ENCODE peak calls at places on chromosomes 1 and 21, in seven cellular contexts. X is ascending aorta, J is RWPE2, H is AG10803, O is lower lobe of right lung, Q is AG04450, N is WERI-Rb-1. I is an unnamed sample.
A peak's percentile ranks its signal among the peaks of the same experiment; 100 is the strongest.

GRCh38 chr1:30877205-30877912 is 31.2 kb downstream of the SDC3 start:
- DNase-seq in X (peak; percentile 92), J (no peak), Q (peak; percentile 38), O (peak; percentile 81), N (no peak), H (peak; percentile 93), I (no peak)

GRCh38 chr1:14443164-14443787 is 155.2 kb upstream of the KAZN start:
- DNase-seq in N (no peak), Q (no peak), O (no peak), X (no peak), J (no peak), H (peak; percentile 17), I (no peak)

GRCh38 chr21:46634966-46635323 is 529 bp upstream of the PRMT2 start:
- DNase-seq in Q (peak; percentile 70), O (peak; percentile 78), H (peak; percentile 90), X (peak; percentile 85), J (peak; percentile 62), N (peak; percentile 92), I (peak; percentile 89)

GRCh38 chr1:7679873-7680790 is 91.0 kb upstream of the VAMP3 start:
- DNase-seq in J (no peak), H (peak; percentile 14), O (peak; percentile 60), N (peak; percentile 73), X (no peak), Q (no peak), I (no peak)

GRCh38 chr1:231385118-231385748 is 36.9 kb downstream of the EGLN1 start:
- DNase-seq in H (no peak), J (no peak), O (no peak), Q (no peak), N (no peak), X (no peak), I (no peak)

GRCh38 chr1:234727018-234727757 is 117.2 kb upstream of the IRF2BP2 start:
- DNase-seq in X (no peak), J (no peak), O (no peak), H (no peak), Q (no peak), N (peak; percentile 93), I (no peak)

GRCh38 chr1:105137543-105138444 is 1388.1 kb downstream of the AMY1C start:
- DNase-seq in J (no peak), O (no peak), N (peak; percentile 44), X (no peak), H (no peak), Q (no peak), I (no peak)

GRCh38 chr1:205294914-205295310 is 26.6 kb downstream of the NUAK2 start:
- DNase-seq in X (no peak), Q (no peak), H (no peak), J (no peak), N (no peak), O (no peak), I (no peak)

GRCh38 chr1:1594602-1594981 is 5.3 kb downstream of the FNDC10 start:
- DNase-seq in O (no peak), Q (no peak), X (no peak), J (no peak), N (no peak), H (no peak), I (no peak)

GRCh38 chr1:177800386-177801058 is 169.3 kb downstream of the SEC16B start:
- DNase-seq in X (no peak), J (no peak), O (no peak), N (no peak), Q (no peak), H (peak; percentile 78), I (no peak)

GRCh38 chr21:31366825-31367224 is 22.8 kb upstream of the TIAM1 start:
- DNase-seq in X (no peak), J (peak; percentile 77), N (no peak), H (peak; percentile 34), Q (peak; percentile 48), O (no peak), I (no peak)

GRCh38 chr1:2314297-2314802 is 77.0 kb downstream of the MORN1 start:
- DNase-seq in H (peak; percentile 67), N (peak; percentile 66), O (peak; percentile 79), J (no peak), Q (no peak), X (peak; percentile 87), I (peak; percentile 92)

GRCh38 chr1:201582261-201582951 is 43.5 kb downstream of the NAV1 start:
- DNase-seq in J (no peak), X (no peak), O (peak; percentile 37), Q (no peak), H (peak; percentile 72), N (no peak), I (no peak)

GRCh38 chr1:15714438-15715136 is 21.5 kb upstream of the SLC25A34 start:
- DNase-seq in N (no peak), Q (peak; percentile 61), H (peak; percentile 77), X (no peak), O (no peak), J (no peak), I (no peak)

DNA sequence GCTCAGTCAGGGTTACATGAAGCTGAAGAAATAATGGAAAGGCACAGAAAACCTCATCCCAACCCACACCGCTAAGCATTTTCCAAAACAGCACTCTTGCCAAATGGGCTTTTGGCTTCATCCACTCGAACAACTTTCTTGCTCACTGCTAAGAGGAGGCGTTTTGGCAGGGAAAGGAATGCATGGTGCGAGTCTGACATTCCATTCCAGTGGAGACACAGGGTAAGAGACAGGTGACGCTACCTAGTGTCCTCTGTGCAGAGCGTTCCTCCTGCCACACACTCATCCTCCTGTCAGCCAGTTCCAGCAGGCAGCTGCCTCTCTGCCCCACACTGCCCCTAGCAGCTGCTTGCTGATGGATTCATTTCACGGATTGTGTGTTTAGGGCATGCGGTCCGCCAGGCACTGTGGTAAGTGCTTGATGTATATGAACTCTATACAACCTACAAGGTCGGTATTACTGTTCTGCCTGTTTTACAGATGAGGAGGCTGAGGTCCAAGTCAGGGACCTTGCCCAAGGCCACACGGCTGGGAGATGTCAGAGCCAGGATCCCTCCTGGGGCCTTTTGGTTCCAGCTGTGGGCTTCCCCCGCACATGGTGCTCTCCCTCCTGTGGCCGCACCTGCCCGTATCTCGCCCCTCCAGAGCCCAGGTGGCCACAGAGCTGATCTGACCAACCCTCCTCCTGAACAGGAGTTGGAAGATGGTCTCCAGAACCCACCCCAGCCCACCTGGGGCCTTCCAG is 25.7 kb upstream of the BACE2 start:
- DNase-seq in Q (peak; percentile 6), O (no peak), H (peak; percentile 97), X (peak; percentile 76), N (no peak), J (no peak), I (no peak)
- TF ChIP-seq CTCF in Q (no peak), O (no peak), H (peak; percentile 24), X (no peak), N (no peak), J (no peak), I (no peak)

GRCh38 chr1:35852241-35852640 is 30.8 kb upstream of the AGO1 start:
- DNase-seq in O (no peak), Q (no peak), X (no peak), J (no peak), N (no peak), H (no peak), I (no peak)
- TF ChIP-seq CTCF in O (no peak), Q (no peak), X (no peak), J (no peak), N (no peak), H (no peak), I (no peak)

GRCh38 chr1:74771913-74772515 is 39.1 kb downstream of the TYW3 start:
- DNase-seq in N (peak; percentile 17), X (no peak), O (no peak), J (no peak), Q (peak; percentile 8), H (peak; percentile 48), I (no peak)

GRCh38 chr1:74772945-74773344 is 40.0 kb downstream of the TYW3 start:
- DNase-seq in J (no peak), Q (no peak), N (no peak), H (no peak), O (no peak), X (no peak), I (no peak)

GRCh38 chr1:74773540-74773939 is 40.6 kb downstream of the TYW3 start:
- DNase-seq in N (no peak), Q (no peak), H (no peak), O (no peak), X (no peak), J (no peak), I (no peak)

GRCh38 chr1:74779750-74780149 is 46.8 kb downstream of the TYW3 start:
- DNase-seq in H (no peak), N (no peak), Q (no peak), O (no peak), J (no peak), X (no peak), I (no peak)

GRCh38 chr1:74775735-74776134 is 42.8 kb downstream of the TYW3 start:
- DNase-seq in O (no peak), J (no peak), Q (no peak), N (no peak), X (no peak), H (no peak), I (no peak)
- TF ChIP-seq CTCF in O (no peak), J (no peak), Q (peak; percentile 22), N (no peak), X (no peak), H (peak; percentile 9), I (no peak)

DNA sequence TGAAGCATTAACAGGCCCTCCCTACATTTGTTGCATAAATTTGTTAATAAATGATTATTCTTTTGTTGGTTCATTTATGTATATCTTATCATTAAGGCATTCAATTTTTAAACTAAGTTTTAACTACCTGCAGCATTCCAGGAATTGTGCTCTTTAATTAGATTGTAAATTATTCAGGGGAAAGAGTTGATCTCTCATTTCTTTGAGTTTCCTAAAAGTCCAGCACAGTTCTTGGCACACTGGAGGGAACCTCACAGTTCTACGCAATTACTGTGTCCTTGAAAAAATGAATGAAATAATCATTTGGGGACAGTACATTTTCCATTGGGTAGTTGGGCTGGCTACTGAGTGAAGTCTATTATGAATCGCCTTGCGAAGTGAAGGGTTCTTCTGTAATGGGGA is 493 bp upstream of the STXBP3 start:
- DNase-seq in O (no peak), X (no peak), H (no peak), Q (no peak), N (no peak), J (no peak), I (no peak)
- TF ChIP-seq CTCF in O (no peak), X (no peak), H (no peak), Q (no peak), N (no peak), J (no peak), I (no peak)

DNA sequence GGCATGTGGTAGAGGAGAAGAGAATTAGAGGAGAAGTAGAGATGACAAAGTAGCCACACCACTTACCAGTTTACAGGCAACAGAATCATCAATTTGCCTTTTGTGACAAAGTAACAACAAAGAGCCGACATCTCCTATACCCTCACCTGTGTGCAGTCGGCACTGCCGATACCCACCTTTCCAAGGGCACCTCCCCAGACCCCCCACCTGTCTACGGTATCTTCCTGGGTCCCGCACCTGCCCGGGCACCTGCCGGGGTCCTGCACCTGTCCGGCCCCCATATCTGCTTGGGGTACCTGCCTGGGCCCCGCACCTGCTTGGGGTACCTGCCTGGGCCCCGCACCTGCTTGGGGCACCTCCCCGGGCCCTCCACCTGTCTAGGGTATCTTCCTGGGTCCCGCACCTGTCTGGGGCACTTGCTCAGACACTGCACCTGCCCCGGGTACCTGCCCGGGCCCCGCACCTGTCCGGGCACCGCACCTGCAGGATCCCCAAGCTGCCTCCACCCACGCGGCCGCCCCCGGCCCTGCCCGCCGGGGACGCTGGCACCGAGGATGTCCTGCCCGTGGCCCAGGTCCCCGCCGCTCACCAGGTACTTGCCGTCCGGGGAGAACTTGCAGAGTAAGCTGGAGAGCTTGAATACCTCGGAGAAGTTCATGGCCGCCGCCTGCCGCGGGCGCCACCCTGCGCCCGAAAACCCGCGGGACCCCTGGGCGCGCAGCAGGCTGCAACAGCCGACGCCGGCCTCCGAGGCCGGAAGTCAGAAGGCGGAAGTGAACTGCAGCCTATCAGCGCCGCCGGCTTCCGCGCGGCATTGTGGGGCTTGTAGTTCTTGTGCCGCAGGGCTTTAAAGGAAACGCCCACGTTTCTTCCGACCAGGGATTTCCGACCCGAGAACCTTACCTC is at the start of gene WRAP73:
- DNase-seq in O (peak; percentile 95), H (peak; percentile 88), X (peak; percentile 95), N (peak; percentile 89), Q (peak; percentile 75), J (peak; percentile 83), I (peak; percentile 93)
- TF ChIP-seq CTCF in O (peak; percentile 35), H (peak; percentile 13), X (peak; percentile 10), N (peak; percentile 31), Q (peak; percentile 36), J (peak; percentile 31), I (peak; percentile 13)